ENCODE peak calls at places on chromosome 6, in nine cellular contexts. R, U, Z, K, Q, D, O, L and B are unnamed samples. For H3K9me3, the result is how much of the 10 kb centered on the place peaks cover.

GRCh38 chr6:156949376-156949775 is 172.2 kb downstream of the ARID1B start:
- DNase-seq in K (peak), O (no peak), Q (no peak), R (peak), Z (no peak), D (no peak), U (no peak), L (no peak), B (peak)

GRCh38 chr6:92777146-92777740 is 642.1 kb downstream of the EPHA7 start:
- DNase-seq in Z (no peak), L (no peak), K (peak), D (peak), Q (no peak), O (no peak), R (peak), U (no peak), B (no peak)

GRCh38 chr6:76441850-76442249 is 369.4 kb upstream of the IMPG1 start:
- DNase-seq in Z (no peak), R (peak), U (no peak), L (no peak), D (peak), O (no peak), K (no peak), Q (no peak), B (no peak)

GRCh38 chr6:109374493-109374892 is 7.8 kb downstream of the CD164 start:
- DNase-seq in U (no peak), Z (no peak), K (no peak), O (no peak), L (no peak), D (no peak), Q (no peak), R (no peak), B (no peak)

GRCh38 chr6:40569162-40569920 is 17.8 kb downstream of the LRFN2 start:
- DNase-seq in L (no peak), K (no peak), Q (no peak), D (no peak), O (no peak), U (no peak), Z (no peak), R (no peak), B (no peak)

GRCh38 chr6:1552296-1552761 is 57.4 kb upstream of the FOXC1 start:
- DNase-seq in D (peak), Z (no peak), O (no peak), L (no peak), K (peak), R (peak), U (no peak), Q (no peak), B (no peak)

GRCh38 chr6:142300758-142301251 is 1.0 kb upstream of the ADGRG6 start:
- DNase-seq in K (peak), R (peak), L (no peak), O (no peak), Q (peak), Z (no peak), U (peak), D (peak), B (peak)

GRCh38 chr6:98824163-98824906 is 10.0 kb upstream of the POU3F2 start:
- DNase-seq in L (no peak), K (no peak), Z (no peak), Q (no peak), D (peak), U (no peak), R (no peak), O (no peak), B (no peak)

GRCh38 chr6:42316390-42316970 is 98.8 kb upstream of the MRPS10 start:
- DNase-seq in R (peak), Z (no peak), O (no peak), D (peak), L (no peak), K (peak), Q (peak), U (no peak), B (peak)

GRCh38 chr6:33126101-33126714 is 50.4 kb downstream of the HLA-DPB1 start:
- DNase-seq in D (peak), K (peak), O (no peak), U (peak), Q (peak), Z (peak), R (peak), L (peak), B (peak)

GRCh38 chr6:53635322-53635721 is 30.2 kb downstream of the KLHL31 start:
- DNase-seq in R (peak), K (peak), O (no peak), U (no peak), D (no peak), L (no peak), Q (no peak), Z (no peak), B (no peak)

GRCh38 chr6:72746276-72746675 is 124.4 kb downstream of the KCNQ5 start:
- DNase-seq in Q (no peak), Z (no peak), U (no peak), R (no peak), O (no peak), L (no peak), D (no peak), K (peak), B (no peak)

GRCh38 chr6:132300323-132300949 is 100.8 kb downstream of the MOXD1 start:
- DNase-seq in Q (peak), L (no peak), K (peak), O (no peak), R (peak), Z (no peak), D (peak), U (no peak), B (no peak)

GRCh38 chr6:106536863-106537262 is 92.4 kb downstream of the RTN4IP1 start:
- DNase-seq in D (no peak), U (no peak), K (no peak), O (no peak), L (no peak), Q (no peak), Z (no peak), R (no peak), B (no peak)

GRCh38 chr6:142907544-142907943 is 37.4 kb downstream of the HIVEP2 start:
- DNase-seq in Q (no peak), R (no peak), K (no peak), L (no peak), U (no peak), Z (no peak), O (no peak), D (no peak), B (no peak)

GRCh38 chr6:20438462-20439070 is 36.9 kb downstream of the E2F3 start:
- DNase-seq in Q (no peak), D (peak), R (no peak), U (no peak), L (no peak), O (no peak), K (no peak), Z (no peak), B (no peak)

GRCh38 chr6:57254055-57254717 is 32.1 kb upstream of the RAB23 start:
- DNase-seq in L (no peak), U (no peak), Z (no peak), R (no peak), D (peak), K (no peak), Q (no peak), O (no peak), B (no peak)

GRCh38 chr6:40960784-40961430 is 78.1 kb downstream of the UNC5CL start:
- DNase-seq in L (no peak), R (no peak), D (no peak), U (no peak), O (peak), Q (no peak), K (peak), Z (no peak), B (no peak)

GRCh38 chr6:97586344-97586743 is 303.3 kb upstream of the MMS22L start:
- DNase-seq in Z (no peak), U (no peak), D (peak), R (no peak), L (no peak), K (peak), Q (no peak), O (no peak), B (no peak)

GRCh38 chr6:95545691-95546090 is 31.6 kb upstream of the MANEA start:
- DNase-seq in O (no peak), R (no peak), U (no peak), Q (no peak), L (no peak), K (no peak), D (no peak), Z (no peak), B (no peak)

GRCh38 chr6:135481786-135482369 is 15.7 kb downstream of the AHI1 start:
- DNase-seq in O (no peak), R (no peak), Q (no peak), D (peak), K (no peak), L (no peak), U (no peak), Z (no peak), B (no peak)
- H3K9me3 ChIP-seq in O (under half), R (under half), Q (under half), D (under half), K (under half), L (half or more), U (under half), Z (under half), B (under half)

GRCh38 chr6:158124288-158124687 is 43.8 kb downstream of the SERAC1 start:
- DNase-seq in D (no peak), U (no peak), Q (no peak), R (no peak), O (no peak), K (no peak), L (no peak), Z (no peak), B (no peak)

GRCh38 chr6:158122048-158122447 is 46.0 kb downstream of the SERAC1 start:
- DNase-seq in K (peak), Q (no peak), O (no peak), R (no peak), D (no peak), Z (no peak), U (no peak), L (no peak), B (no peak)

GRCh38 chr6:158125271-158125670 is 42.8 kb downstream of the SERAC1 start:
- DNase-seq in R (no peak), U (no peak), L (no peak), D (no peak), Z (no peak), K (no peak), Q (no peak), O (no peak), B (no peak)

GRCh38 chr6:158115508-158115907 is 52.6 kb downstream of the SERAC1 start:
- DNase-seq in D (no peak), K (no peak), R (no peak), O (no peak), L (no peak), Z (no peak), Q (no peak), U (no peak), B (no peak)

DNA sequence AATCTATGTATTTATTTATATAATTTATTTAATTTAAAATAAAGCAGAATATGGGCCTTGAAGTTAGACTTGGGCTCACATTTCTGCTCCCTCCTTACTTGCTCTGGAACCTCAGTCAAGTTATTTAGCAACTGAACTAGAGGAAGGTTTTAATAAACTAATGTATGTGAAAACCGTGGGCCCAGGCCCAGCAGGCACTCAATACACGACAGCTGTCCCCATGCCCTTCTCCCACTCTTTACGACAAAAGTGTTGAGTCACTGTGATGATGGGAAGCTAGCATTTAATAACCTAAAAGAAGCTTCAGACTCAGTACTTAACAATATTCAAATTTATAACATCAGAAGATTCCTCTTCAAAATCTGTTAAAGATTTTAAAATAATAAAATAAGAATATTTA is 46.7 kb downstream of the SERAC1 start:
- DNase-seq in D (no peak), R (no peak), Q (no peak), U (no peak), K (no peak), L (no peak), O (no peak), Z (no peak), B (no peak)
- TF ChIP-seq CTCF in D (no peak), R (no peak), Q (no peak), U (no peak), K (no peak), L (no peak), O (no peak), Z (no peak), B (no peak)

DNA sequence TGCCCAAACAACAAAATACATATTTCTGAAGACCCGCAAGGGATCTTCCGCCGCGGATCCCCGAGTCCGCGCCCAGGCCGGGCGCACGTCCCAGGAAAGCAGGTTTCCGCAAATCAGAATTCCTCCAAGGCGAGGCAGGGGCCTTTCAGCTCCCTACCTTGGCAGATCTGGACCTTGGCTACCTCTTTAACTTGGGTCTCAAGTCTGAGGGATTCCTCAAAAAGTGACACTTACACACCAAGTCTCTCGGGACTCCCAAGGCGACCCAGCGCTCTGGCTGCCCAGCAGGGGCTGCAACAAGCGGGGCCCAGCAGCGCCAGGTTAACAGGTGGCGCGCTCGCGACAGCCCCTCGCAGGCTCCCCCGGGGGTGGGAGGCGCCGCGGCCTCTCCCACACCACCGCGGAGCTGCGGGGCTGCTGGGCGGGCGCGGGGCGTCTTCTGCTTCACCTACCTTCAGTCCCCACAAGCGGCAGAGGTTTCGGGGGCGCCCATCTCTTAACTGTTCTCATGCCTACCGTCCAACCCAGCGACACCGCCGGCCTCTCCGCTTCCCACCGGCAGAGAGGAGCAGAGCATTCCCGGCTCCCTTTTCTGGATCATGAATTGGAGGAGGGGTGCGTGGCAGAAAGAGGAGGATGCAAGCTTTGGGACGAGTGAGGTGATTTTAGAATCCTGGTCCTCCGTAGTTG is 414 bp downstream of the SIM1 start:
- DNase-seq in Q (no peak), L (no peak), D (peak), Z (no peak), R (no peak), U (no peak), O (peak), K (no peak), B (no peak)
- H3K9me3 ChIP-seq in Q (under half), L (under half), D (under half), Z (under half), R (under half), U (under half), O (under half), K (under half), B (under half)

GRCh38 chr6:17179246-17180073 is 77.6 kb downstream of the STMND1 start:
- DNase-seq in R (peak), O (no peak), Z (no peak), L (no peak), D (no peak), Q (no peak), U (no peak), K (peak), B (no peak)
- TF ChIP-seq CTCF in R (no peak), O (no peak), Z (no peak), L (no peak), D (no peak), Q (no peak), U (no peak), K (no peak), B (no peak)

DNA sequence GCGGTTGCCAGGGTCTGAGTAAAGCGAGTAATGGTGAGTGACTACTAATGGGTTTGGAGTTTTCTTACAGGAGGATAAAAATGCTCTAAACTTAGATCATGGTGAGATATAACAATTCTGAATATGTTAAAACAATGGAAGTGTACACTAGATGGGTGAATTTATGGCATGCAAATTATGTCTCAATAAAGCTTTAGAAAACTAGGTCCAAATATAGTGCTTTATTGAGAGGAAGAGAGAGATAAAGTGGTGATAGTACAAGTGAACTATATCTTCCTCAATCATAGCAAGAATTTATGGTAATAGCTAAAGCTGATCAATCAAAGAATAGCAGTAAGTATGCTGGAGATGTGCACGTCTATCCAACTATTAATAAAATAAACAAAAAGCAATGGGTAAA is 23.9 kb downstream of the SRPK1 start:
- DNase-seq in K (no peak), U (no peak), O (no peak), D (no peak), Z (no peak), L (no peak), Q (no peak), R (no peak), B (no peak)
- H3K9me3 ChIP-seq in K (under half), U (under half), O (under half), D (under half), Z (under half), L (under half), Q (under half), R (under half), B (under half)

GRCh38 chr6:8983202-8983688 is 547.9 kb upstream of the SLC35B3 start:
- DNase-seq in K (peak), O (no peak), D (peak), Z (peak), U (peak), Q (peak), R (peak), L (peak), B (peak)
- TF ChIP-seq CTCF in K (peak), O (peak), D (peak), Z (peak), U (peak), Q (peak), R (peak), L (peak), B (peak)